ENCODE peak calls at places on chromosomes 7 and 10, in ten cellular contexts. Q, A, R, F, U, E, V, D, I and K are unnamed samples.
A peak's percentile ranks its signal among the peaks of the same experiment; 100 is the strongest.

GRCh38 chr7:99089914-99090629 is 53.8 kb downstream of the SMURF1 start:
- DNase-seq in Q (no peak), A (no peak), R (no peak), F (no peak), U (no peak), E (no peak), V (no peak), D (no peak), I (no peak), K (no peak)

GRCh38 chr10:120067427-120067826 is 174.9 kb downstream of the SEC23IP start:
- DNase-seq in Q (no peak), A (no peak), R (no peak), F (no peak), U (no peak), E (no peak), V (no peak), D (no peak), I (no peak), K (no peak)

GRCh38 chr7:32915041-32915536 is 23.5 kb upstream of the KBTBD2 start:
- DNase-seq in Q (no peak), A (no peak), R (no peak), F (no peak), U (no peak), E (no peak), V (no peak), D (no peak), I (no peak), K (no peak)

GRCh38 chr7:110522751-110523200 is 568.2 kb upstream of the LRRN3 start:
- DNase-seq in Q (no peak), A (no peak), R (no peak), F (no peak), U (peak; percentile 6), E (no peak), V (peak; percentile 60), D (no peak), I (no peak), K (no peak)

GRCh38 chr7:11261470-11261869 is 287.8 kb downstream of the PHF14 start:
- DNase-seq in Q (peak; percentile 62), A (no peak), R (no peak), F (no peak), U (no peak), E (no peak), V (peak; percentile 34), D (no peak), I (no peak), K (no peak)

GRCh38 chr7:27616186-27616491 is 46.5 kb downstream of the HIBADH start:
- DNase-seq in Q (no peak), A (no peak), R (no peak), F (no peak), U (no peak), E (no peak), V (no peak), D (no peak), I (no peak), K (no peak)

GRCh38 chr7:43513236-43513635 is 69.7 kb upstream of the STK17A start:
- DNase-seq in Q (no peak), A (no peak), R (no peak), F (no peak), U (no peak), E (no peak), V (no peak), D (peak; percentile 17), I (no peak), K (no peak)

GRCh38 chr7:28806841-28807240 is 151.3 kb downstream of the TRIL start:
- DNase-seq in Q (no peak), A (no peak), R (no peak), F (no peak), U (peak; percentile 93), E (no peak), V (no peak), D (no peak), I (no peak), K (no peak)

GRCh38 chr10:101693701-101694055 is 1.3 kb downstream of the FBXW4 start:
- DNase-seq in Q (peak; percentile 5), A (no peak), R (no peak), F (no peak), U (peak; percentile 80), E (no peak), V (peak; percentile 59), D (peak; percentile 59), I (no peak), K (no peak)

GRCh38 chr10:101694674-101695403 is at the start of gene FBXW4:
- DNase-seq in Q (peak; percentile 70), A (peak; percentile 72), R (peak; percentile 32), F (peak; percentile 37), U (peak; percentile 72), E (peak; percentile 71), V (peak; percentile 79), D (peak; percentile 37), I (peak; percentile 84), K (peak; percentile 71)

GRCh38 chr10:101694056-101694673 is 805 bp downstream of the FBXW4 start:
- DNase-seq in Q (peak; percentile 73), A (peak; percentile 75), R (peak; percentile 61), F (peak; percentile 42), U (peak; percentile 77), E (peak; percentile 58), V (peak; percentile 81), D (peak; percentile 65), I (no peak), K (peak; percentile 71)

GRCh38 chr10:101696632-101697031 is 1.7 kb upstream of the FBXW4 start:
- DNase-seq in Q (no peak), A (no peak), R (no peak), F (no peak), U (no peak), E (no peak), V (no peak), D (no peak), I (no peak), K (no peak)

GRCh38 chr10:101695404-101695732 is 398 bp upstream of the FBXW4 start:
- DNase-seq in Q (no peak), A (no peak), R (no peak), F (no peak), U (no peak), E (no peak), V (no peak), D (no peak), I (no peak), K (no peak)
- H3K4me3 ChIP-seq in Q (no peak overlapping the region), A (no peak overlapping the region), R (no peak overlapping the region), F (peak overlapping the region; percentile 88), U (peak overlapping the region; percentile 81), E (peak overlapping the region; percentile 84), V (peak overlapping the region; percentile 98), D (peak overlapping the region; percentile 62), I (peak overlapping the region; percentile 74), K (peak overlapping the region; percentile 86)

DNA sequence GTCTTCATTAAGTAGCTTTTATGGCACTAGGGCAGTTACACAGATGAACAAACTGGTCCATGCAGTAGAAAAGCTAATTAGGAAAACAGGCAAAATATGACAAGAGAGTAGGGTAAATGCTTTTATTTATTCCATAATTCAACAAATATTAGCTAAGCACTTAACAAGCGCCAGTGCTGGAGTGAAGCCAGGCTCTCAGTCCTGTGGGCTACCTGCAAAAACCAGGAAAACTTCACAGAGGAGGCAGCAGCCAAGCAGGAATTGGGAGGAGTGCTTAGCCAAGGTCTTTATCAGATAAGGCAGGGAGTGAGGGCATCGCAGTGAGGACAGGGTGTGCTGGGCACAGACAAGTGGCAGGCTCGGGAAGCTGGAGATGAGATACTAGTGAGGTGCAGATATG is 4.9 kb upstream of the KAT6B start:
- DNase-seq in Q (peak; percentile 9), A (no peak), R (no peak), F (no peak), U (no peak), E (no peak), V (no peak), D (no peak), I (no peak), K (no peak)
- H3K27ac ChIP-seq in Q (no peak overlapping the region), A (no peak overlapping the region), R (no peak overlapping the region), F (no peak overlapping the region), U (no peak overlapping the region), E (peak overlapping the region; percentile 27), V (no peak overlapping the region), D (no peak overlapping the region), I (no peak overlapping the region), K (no peak overlapping the region)

GRCh38 chr10:24820616-24821015 is 96.9 kb upstream of the ARHGAP21 start:
- DNase-seq in Q (peak; percentile 8), A (no peak), R (no peak), F (no peak), U (peak; percentile 2), E (no peak), V (no peak), D (no peak), I (no peak), K (no peak)

GRCh38 chr10:24821986-24822385 is 98.3 kb upstream of the ARHGAP21 start:
- DNase-seq in Q (no peak), A (no peak), R (no peak), F (no peak), U (peak; percentile 65), E (no peak), V (peak; percentile 56), D (no peak), I (no peak), K (no peak)

GRCh38 chr10:24813866-24814265 is 90.2 kb upstream of the ARHGAP21 start:
- DNase-seq in Q (no peak), A (no peak), R (no peak), F (no peak), U (no peak), E (no peak), V (no peak), D (no peak), I (no peak), K (no peak)

GRCh38 chr10:24814568-24815313 is 91.1 kb upstream of the ARHGAP21 start:
- DNase-seq in Q (no peak), A (no peak), R (no peak), F (no peak), U (peak; percentile 58), E (no peak), V (no peak), D (peak; percentile 35), I (no peak), K (no peak)

GRCh38 chr10:24816997-24817396 is 93.3 kb upstream of the ARHGAP21 start:
- DNase-seq in Q (no peak), A (no peak), R (no peak), F (no peak), U (no peak), E (no peak), V (no peak), D (no peak), I (no peak), K (no peak)
- H3K4me1 ChIP-seq in Q (no peaks in the 10 kb centered on the region), A (no peaks in the 10 kb centered on the region), R (peaks cover 2% of the 10 kb centered on the region), F (no peaks in the 10 kb centered on the region), U (peaks cover 10% of the 10 kb centered on the region), E (no peaks in the 10 kb centered on the region), V (no peaks in the 10 kb centered on the region), D (no peaks in the 10 kb centered on the region), I (no peaks in the 10 kb centered on the region), K (no peaks in the 10 kb centered on the region)

GRCh38 chr7:17307558-17307957 is 9.1 kb downstream of the AHR start:
- DNase-seq in Q (no peak), A (no peak), R (no peak), F (no peak), U (peak; percentile 50), E (no peak), V (no peak), D (no peak), I (no peak), K (no peak)

GRCh38 chr7:17307969-17308648 is 9.7 kb downstream of the AHR start:
- DNase-seq in Q (no peak), A (no peak), R (no peak), F (no peak), U (no peak), E (no peak), V (no peak), D (no peak), I (no peak), K (no peak)

GRCh38 chr7:17305387-17306171 is 7.1 kb downstream of the AHR start:
- DNase-seq in Q (no peak), A (no peak), R (no peak), F (no peak), U (peak; percentile 46), E (no peak), V (no peak), D (no peak), I (no peak), K (no peak)

GRCh38 chr7:17304926-17305325 is 6.5 kb downstream of the AHR start:
- DNase-seq in Q (no peak), A (no peak), R (no peak), F (no peak), U (peak; percentile 89), E (no peak), V (peak; percentile 34), D (peak; percentile 84), I (no peak), K (peak; percentile 27)

DNA sequence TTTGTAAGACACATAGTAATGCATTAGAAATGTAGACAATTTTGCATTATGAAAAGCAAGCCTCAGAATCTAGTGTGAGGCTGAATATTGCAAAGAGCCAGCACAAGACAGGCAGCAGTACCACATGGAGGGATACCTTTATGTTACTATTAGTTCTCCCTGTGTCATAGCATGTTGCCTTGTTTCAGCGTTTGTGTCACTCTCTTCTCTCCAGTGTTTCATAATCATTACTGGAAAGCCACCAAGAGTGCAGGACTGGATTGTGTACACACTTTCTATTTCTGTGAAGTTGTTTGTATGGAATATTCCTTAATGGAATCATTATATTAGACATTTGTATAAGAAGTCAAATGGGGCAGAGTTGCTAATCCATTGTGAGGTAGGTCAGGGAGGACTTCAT is 8.6 kb downstream of the AHR start:
- DNase-seq in Q (no peak), A (no peak), R (no peak), F (no peak), U (peak; percentile 60), E (no peak), V (no peak), D (peak; percentile 40), I (no peak), K (no peak)
- H3K4me3 ChIP-seq in Q (no peak overlapping the region), A (no peak overlapping the region), R (no peak overlapping the region), F (no peak overlapping the region), U (peak overlapping the region; percentile 86), E (no peak overlapping the region), V (no peak overlapping the region), D (no peak overlapping the region), I (no peak overlapping the region), K (no peak overlapping the region)